ENCODE peak calls at places on chromosomes 3 and 15, in ten cellular contexts. E is spleen, S is prostate gland, P is breast epithelium, G is sigmoid colon, K is HepG2, N is GM12878, Z is endothelial cell of umbilical vein, W is H1, M is K562. O is an unnamed sample.

GRCh38 chr3:30353711-30354467 is 252.5 kb upstream of the TGFBR2 start:
- DNase-seq in E (peak; percentile 39), S (no peak), P (no peak), G (no peak), K (no peak), N (peak; percentile 24), Z (no peak), W (no peak), M (no peak), O (no peak)

GRCh38 chr3:120496278-120496975 is 45.6 kb upstream of the FSTL1 start:
- DNase-seq in E (no peak), S (no peak), P (no peak), G (no peak), K (no peak), N (no peak), Z (peak; percentile 69), W (no peak), M (no peak), O (no peak)

GRCh38 chr3:13823186-13823585 is 56.7 kb downstream of the WNT7A start:
- DNase-seq in E (peak; percentile 43), S (no peak), P (no peak), G (no peak), K (no peak), N (no peak), Z (no peak), W (no peak), M (no peak), O (no peak)

GRCh38 chr3:45026038-45026437 is at the start of gene CLEC3B:
- DNase-seq in E (no peak), S (peak; percentile 27), P (peak; percentile 50), G (peak; percentile 80), K (no peak), N (no peak), Z (peak; percentile 72), W (no peak), M (no peak), O (no peak)

GRCh38 chr3:169760479-169760878 is 4.4 kb downstream of the TERC start:
- DNase-seq in E (no peak), S (no peak), P (no peak), G (no peak), K (no peak), N (no peak), Z (no peak), W (no peak), M (peak; percentile 49), O (no peak)

GRCh38 chr15:74838117-74838516 is 4.8 kb downstream of the ULK3 start:
- DNase-seq in E (no peak), S (no peak), P (no peak), G (no peak), K (no peak), N (no peak), Z (no peak), W (no peak), M (no peak), O (no peak)

GRCh38 chr3:118990818-118991560 is 43.7 kb downstream of the IGSF11 start:
- DNase-seq in E (no peak), S (no peak), P (no peak), G (no peak), K (no peak), N (no peak), Z (no peak), W (no peak), M (no peak), O (no peak)

GRCh38 chr3:67362686-67363085 is 291.7 kb downstream of the SUCLG2 start:
- DNase-seq in E (no peak), S (no peak), P (no peak), G (no peak), K (peak; percentile 69), N (no peak), Z (peak; percentile 18), W (no peak), M (peak; percentile 53), O (no peak)

GRCh38 chr15:68372291-68372811 is 59.6 kb downstream of the ITGA11 start:
- DNase-seq in E (no peak), S (no peak), P (no peak), G (peak; percentile 59), K (peak; percentile 16), N (no peak), Z (peak; percentile 53), W (no peak), M (peak; percentile 27), O (no peak)
- TF ChIP-seq CTCF in E (peak; percentile 21), S (no peak), P (no peak), G (no peak), K (peak; percentile 48), N (peak; percentile 2), Z (peak; percentile 78), W (peak; percentile 58), M (peak; percentile 48), O (no peak)

GRCh38 chr3:49018707-49019006 is 277 bp upstream of the DALRD3 start:
- DNase-seq in E (no peak), S (no peak), P (no peak), G (no peak), K (no peak), N (no peak), Z (no peak), W (no peak), M (no peak), O (no peak)

GRCh38 chr3:49016414-49017228 is 1.8 kb downstream of the DALRD3 start:
- DNase-seq in E (no peak), S (no peak), P (no peak), G (no peak), K (no peak), N (no peak), Z (no peak), W (no peak), M (no peak), O (no peak)

GRCh38 chr3:49017978-49018706 is at the start of gene DALRD3:
- DNase-seq in E (peak; percentile 92), S (peak; percentile 58), P (peak; percentile 47), G (peak; percentile 81), K (peak; percentile 72), N (no peak), Z (peak; percentile 68), W (peak; percentile 47), M (peak; percentile 78), O (peak; percentile 65)

GRCh38 chr3:49017229-49017615 is 1.2 kb downstream of the DALRD3 start:
- DNase-seq in E (no peak), S (no peak), P (no peak), G (no peak), K (no peak), N (no peak), Z (no peak), W (no peak), M (no peak), O (no peak)

DNA sequence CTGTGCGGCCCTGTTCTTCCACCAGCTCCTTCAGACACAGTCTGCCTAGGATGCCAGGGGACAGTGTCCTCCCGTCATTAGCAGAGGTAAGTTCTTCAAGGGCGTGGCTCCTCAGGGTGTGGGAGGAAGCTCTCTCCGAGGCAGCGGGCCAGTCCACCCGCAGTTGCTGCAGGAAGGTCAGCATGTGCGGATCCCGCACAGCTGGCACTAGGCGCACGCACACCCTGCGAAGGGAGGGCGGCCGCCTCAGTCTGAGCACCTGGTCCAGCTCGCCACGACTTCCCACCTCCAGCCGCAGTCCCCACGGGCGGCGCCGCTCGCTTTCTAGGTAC is 768 bp downstream of the DALRD3 start:
- DNase-seq in E (no peak), S (no peak), P (no peak), G (peak; percentile 69), K (no peak), N (no peak), Z (peak; percentile 17), W (no peak), M (peak; percentile 37), O (no peak)
- TF ChIP-seq POLR2A in E (no peak), S (no peak), P (no peak), G (no peak), K (no peak), N (no peak), Z (no peak), W (peak; percentile 0), M (no peak), O (no peak)

DNA sequence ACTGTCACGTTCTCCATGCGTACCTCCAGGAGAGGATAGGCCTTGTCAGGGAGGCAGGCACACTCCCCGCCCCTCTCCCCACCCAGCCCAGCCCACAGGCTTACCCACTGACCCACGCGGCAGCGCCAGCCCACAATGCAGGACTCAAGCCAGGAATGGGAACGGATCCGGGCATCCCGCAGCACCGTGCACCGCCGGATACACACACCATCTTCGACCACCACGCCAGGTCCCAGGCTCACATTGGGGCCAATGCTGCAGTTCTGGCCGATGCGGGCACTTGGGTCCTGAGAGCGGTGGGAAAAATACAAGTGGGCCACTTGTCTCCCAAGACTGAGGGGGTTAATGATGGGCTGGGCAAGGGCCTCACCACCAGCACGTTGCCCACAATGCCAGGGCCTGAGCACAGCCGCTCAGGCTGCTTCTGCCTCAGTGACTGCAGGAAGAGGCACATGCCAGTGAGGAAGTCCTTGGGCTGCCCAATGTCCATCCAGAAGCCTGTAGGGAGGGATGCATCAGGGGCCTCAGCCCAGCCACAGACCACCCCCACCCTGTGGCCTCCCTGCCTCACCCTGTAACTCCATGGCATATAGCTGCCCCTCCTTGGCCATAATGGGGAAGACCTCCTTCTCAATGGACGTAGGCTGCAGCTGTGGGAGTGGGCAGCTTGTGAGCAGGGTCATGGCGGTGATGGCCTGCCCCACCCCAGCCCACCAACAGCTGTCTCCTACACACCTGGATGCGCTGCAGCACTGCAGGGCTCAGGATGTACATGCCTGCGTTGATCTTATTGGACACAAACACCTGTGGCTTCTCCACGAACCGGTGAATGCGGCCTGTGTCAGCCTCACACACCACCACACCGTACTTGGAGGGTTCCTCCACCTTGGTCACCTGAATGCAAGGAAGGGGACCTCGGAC is 1.6 kb downstream of the GMPPB start:
- DNase-seq in E (peak; percentile 76), S (no peak), P (no peak), G (peak; percentile 62), K (no peak), N (no peak), Z (no peak), W (no peak), M (no peak), O (no peak)
- TF ChIP-seq POLR2AphosphoS5 in E (peak; percentile 65), S (no peak), P (no peak), G (no peak), K (peak; percentile 3), N (no peak), Z (no peak), W (no peak), M (no peak), O (no peak)

GRCh38 chr3:10516835-10517465 is 11.6 kb upstream of the ATP2B2 start:
- DNase-seq in E (peak; percentile 61), S (no peak), P (no peak), G (peak; percentile 46), K (no peak), N (no peak), Z (no peak), W (no peak), M (no peak), O (no peak)

GRCh38 chr3:10514407-10515069 is 9.2 kb upstream of the ATP2B2 start:
- DNase-seq in E (peak; percentile 69), S (no peak), P (no peak), G (peak; percentile 41), K (peak; percentile 19), N (no peak), Z (no peak), W (no peak), M (no peak), O (no peak)

GRCh38 chr3:10517616-10518015 is 12.2 kb upstream of the ATP2B2 start:
- DNase-seq in E (peak; percentile 24), S (no peak), P (no peak), G (peak; percentile 53), K (no peak), N (no peak), Z (no peak), W (no peak), M (no peak), O (no peak)

GRCh38 chr3:10515396-10515795 is 10.0 kb upstream of the ATP2B2 start:
- DNase-seq in E (peak; percentile 41), S (no peak), P (no peak), G (peak; percentile 34), K (no peak), N (no peak), Z (no peak), W (no peak), M (no peak), O (no peak)

DNA sequence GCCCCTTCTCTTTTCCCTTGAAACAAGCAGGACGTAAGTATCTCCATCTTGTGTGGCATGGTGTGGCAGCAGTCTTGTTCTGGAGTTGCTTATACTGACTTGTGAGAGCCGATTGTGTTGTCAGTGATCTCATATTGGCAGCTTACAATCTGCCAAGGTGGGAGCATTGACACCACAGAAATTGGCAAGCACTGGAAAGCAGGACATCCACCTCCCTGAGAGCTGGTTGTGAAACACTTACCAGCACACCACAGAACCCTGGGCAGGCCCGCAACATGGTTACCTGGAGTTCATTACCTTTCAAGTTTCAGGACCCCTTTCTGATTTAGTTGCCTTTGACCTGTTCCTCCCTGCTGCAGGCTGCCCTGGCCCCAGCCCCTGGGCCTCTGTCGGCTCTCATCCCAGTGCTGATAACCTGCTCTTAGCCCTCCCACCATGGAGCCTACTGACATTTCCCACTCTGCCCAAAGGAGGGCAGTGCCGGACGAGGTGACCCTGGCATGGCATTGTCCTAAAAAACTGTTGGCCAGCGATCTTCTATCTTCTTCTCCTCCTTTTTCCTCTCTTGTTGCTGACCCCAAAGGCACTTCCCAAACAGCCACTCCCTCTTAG is 10.6 kb upstream of the ATP2B2 start:
- DNase-seq in E (peak; percentile 71), S (no peak), P (no peak), G (peak; percentile 20), K (peak; percentile 28), N (no peak), Z (no peak), W (no peak), M (peak; percentile 44), O (no peak)
- TF ChIP-seq CTCF in E (no peak), S (no peak), P (no peak), G (no peak), K (peak; percentile 73), N (peak; percentile 24), Z (no peak), W (peak; percentile 64), M (peak; percentile 39), O (no peak)

O was measured in stomach.